ENCODE peak calls at places on chromosomes 13 and 19, in nine cellular contexts. S is activated naive CD8-positive, alpha-beta T cell treated with anti-CD3 and anti-CD28 coated beads, Interleukin-2, amount 50 U/mL, for 24 hours; Y is T-helper 9 cell; W is stimulated activated CD8-positive, alpha-beta memory T cell treated with anti-CD3 and anti-CD28 coated beads, Interleukin-15, amount 100 ng/mL, for 24 hours; A is nucleus accumbens; T is thyroid gland; F is NCI-H2227 treated with DMSO at 0.1 percent for 48 hours; M is stimulated activated CD4-positive, alpha-beta T cell treated with anti-CD3 and anti-CD28 coated beads, Interleukin-1b, Interleukin-23, amount 100 ng/mL, for 24 hours; I is iPS-NIHi11. K is an unnamed sample.

GRCh38 chr13:37878921-37879320 is 9.3 kb upstream of the TRPC4 start:
- DNase-seq in S (no peak), Y (no peak), W (no peak), A (no peak), T (no peak), F (no peak), M (no peak), I (no peak), K (no peak)

GRCh38 chr19:44609219-44609618 is 4.1 kb upstream of the IGSF23 start:
- DNase-seq in S (no peak), Y (no peak), W (no peak), A (no peak), T (no peak), F (no peak), M (no peak), I (no peak), K (no peak)

GRCh38 chr13:46386996-46387851 is at the start of gene RUBCNL:
- DNase-seq in S (peak), Y (no peak), W (no peak), A (peak), T (peak), F (no peak), M (peak), I (peak), K (no peak)

GRCh38 chr19:38204728-38205127 is 19.3 kb downstream of the DPF1 start:
- DNase-seq in S (no peak), Y (no peak), W (no peak), A (no peak), T (no peak), F (peak), M (no peak), I (no peak), K (no peak)

GRCh38 chr19:22807061-22807835 is 23.3 kb upstream of the ZNF99 start:
- DNase-seq in S (no peak), Y (no peak), W (no peak), A (no peak), T (no peak), F (no peak), M (no peak), I (no peak), K (no peak)

GRCh38 chr13:46339035-46339666 is 47.9 kb downstream of the RUBCNL start:
- DNase-seq in S (peak), Y (no peak), W (no peak), A (no peak), T (peak), F (no peak), M (no peak), I (no peak), K (no peak)

GRCh38 chr19:41447732-41448332 is 4.9 kb downstream of the ERICH4 start:
- DNase-seq in S (no peak), Y (no peak), W (no peak), A (no peak), T (no peak), F (no peak), M (no peak), I (no peak), K (no peak)

GRCh38 chr19:35381926-35382325 is 11.1 kb downstream of the GPR42 start:
- DNase-seq in S (no peak), Y (no peak), W (no peak), A (no peak), T (no peak), F (no peak), M (no peak), I (no peak), K (no peak)

GRCh38 chr19:7109678-7110289 is 40.3 kb downstream of the ZNF557 start:
- DNase-seq in S (no peak), Y (no peak), W (no peak), A (no peak), T (no peak), F (no peak), M (no peak), I (peak), K (no peak)

GRCh38 chr13:93146584-93147292 is 79.9 kb upstream of the GPC6 start:
- DNase-seq in S (no peak), Y (no peak), W (no peak), A (no peak), T (no peak), F (no peak), M (no peak), I (no peak), K (no peak)

GRCh38 chr13:72403396-72404010 is 323.9 kb downstream of the MZT1 start:
- DNase-seq in S (no peak), Y (no peak), W (no peak), A (no peak), T (no peak), F (no peak), M (no peak), I (no peak), K (no peak)

GRCh38 chr13:66348745-66349720 is 881.1 kb downstream of the PCDH9 start:
- DNase-seq in S (no peak), Y (no peak), W (no peak), A (no peak), T (no peak), F (peak), M (no peak), I (no peak), K (no peak)

K was measured in naive thymus-derived CD8-positive, alpha-beta T cell.